ENCODE peak calls at places on chromosomes 11 and 22, in nine cellular contexts. N is GM04504; J is retinal pigment epithelial cell; G is AG08395; Z is effector memory CD8-positive, alpha-beta T cell; E is RCC 7860; Q is GM10248; I is AG09319; X is psoas muscle. K is an unnamed sample.

GRCh38 chr22:25375683-25376082 is 156.2 kb downstream of the CRYBB2 start:
- DNase-seq in N (no peak), J (no peak), G (no peak), Z (no peak), E (no peak), Q (no peak), I (no peak), X (no peak), K (no peak)

GRCh38 chr11:43830928-43831440 is 49.6 kb upstream of the ALKBH3 start:
- DNase-seq in N (peak), J (peak), G (peak), Z (no peak), E (peak), Q (no peak), I (peak), X (peak), K (no peak)

GRCh38 chr11:71474771-71475483 is 21.9 kb downstream of the NADSYN1 start:
- DNase-seq in N (no peak), J (no peak), G (no peak), Z (no peak), E (no peak), Q (no peak), I (no peak), X (no peak), K (no peak)

GRCh38 chr11:111086058-111086457 is 159.5 kb upstream of the POU2AF2 start:
- DNase-seq in N (no peak), J (no peak), G (no peak), Z (no peak), E (no peak), Q (no peak), I (no peak), X (no peak), K (no peak)

GRCh38 chr11:120153221-120153620 is 15.3 kb upstream of the TRIM29 start:
- DNase-seq in N (no peak), J (no peak), G (no peak), Z (no peak), E (peak), Q (no peak), I (no peak), X (no peak), K (no peak)

GRCh38 chr11:70129051-70129592 is 51.0 kb downstream of the ANO1 start:
- DNase-seq in N (no peak), J (no peak), G (no peak), Z (no peak), E (no peak), Q (no peak), I (no peak), X (no peak), K (no peak)

GRCh38 chr22:48624401-48624800 is 1203.3 kb downstream of the BRD1 start:
- DNase-seq in N (no peak), J (no peak), G (no peak), Z (no peak), E (no peak), Q (no peak), I (no peak), X (no peak), K (no peak)

GRCh38 chr22:35525687-35526332 is 14.8 kb upstream of the RASD2 start:
- DNase-seq in N (no peak), J (no peak), G (no peak), Z (no peak), E (no peak), Q (no peak), I (no peak), X (no peak), K (no peak)

GRCh38 chr11:22203281-22203680 is 10.4 kb downstream of the ANO5 start:
- DNase-seq in N (no peak), J (no peak), G (no peak), Z (no peak), E (no peak), Q (no peak), I (no peak), X (no peak), K (no peak)

GRCh38 chr11:35566161-35566560 is 40.7 kb upstream of the PAMR1 start:
- DNase-seq in N (no peak), J (no peak), G (no peak), Z (no peak), E (no peak), Q (no peak), I (no peak), X (no peak), K (no peak)

GRCh38 chr22:47119181-47119580 is 356.7 kb downstream of the TBC1D22A start:
- DNase-seq in N (no peak), J (no peak), G (peak), Z (no peak), E (no peak), Q (no peak), I (no peak), X (no peak), K (no peak)

GRCh38 chr11:8036986-8037385 is 44.0 kb upstream of the TUB start:
- DNase-seq in N (no peak), J (no peak), G (no peak), Z (no peak), E (no peak), Q (no peak), I (no peak), X (no peak), K (no peak)

GRCh38 chr11:94417386-94417987 is 16.3 kb upstream of the GPR83 start:
- DNase-seq in N (no peak), J (no peak), G (peak), Z (no peak), E (no peak), Q (no peak), I (peak), X (no peak), K (no peak)

GRCh38 chr11:46006418-46007070 is 84.1 kb downstream of the LARGE2 start:
- DNase-seq in N (no peak), J (no peak), G (peak), Z (peak), E (peak), Q (peak), I (peak), X (no peak), K (peak)

GRCh38 chr22:17268501-17269223 is 49.4 kb upstream of the ADA2 start:
- DNase-seq in N (no peak), J (no peak), G (no peak), Z (no peak), E (no peak), Q (no peak), I (no peak), X (no peak), K (no peak)

GRCh38 chr11:1844221-1845094 is 5.7 kb downstream of the TNNI2 start:
- DNase-seq in N (no peak), J (no peak), G (no peak), Z (no peak), E (no peak), Q (no peak), I (no peak), X (peak), K (no peak)

GRCh38 chr11:3123316-3123715 is 41.8 kb downstream of the OSBPL5 start:
- DNase-seq in N (no peak), J (no peak), G (peak), Z (no peak), E (no peak), Q (no peak), I (no peak), X (peak), K (no peak)

GRCh38 chr22:22085702-22086500 is 103.3 kb upstream of the TOP3B start:
- DNase-seq in N (no peak), J (no peak), G (peak), Z (no peak), E (peak), Q (no peak), I (no peak), X (no peak), K (no peak)

GRCh38 chr22:30697975-30698374 is 3.3 kb downstream of the OSBP2 start:
- DNase-seq in N (no peak), J (no peak), G (no peak), Z (no peak), E (no peak), Q (no peak), I (no peak), X (no peak), K (no peak)

GRCh38 chr22:32183625-32184024 is 21.2 kb downstream of the RFPL2 start:
- DNase-seq in N (no peak), J (no peak), G (no peak), Z (no peak), E (no peak), Q (no peak), I (no peak), X (no peak), K (no peak)

GRCh38 chr22:50141891-50142363 is 28.6 kb upstream of the PANX2 start:
- DNase-seq in N (no peak), J (no peak), G (no peak), Z (no peak), E (no peak), Q (no peak), I (no peak), X (no peak), K (no peak)

GRCh38 chr11:93131709-93132108 is 66.1 kb downstream of the SLC36A4 start:
- DNase-seq in N (no peak), J (no peak), G (no peak), Z (no peak), E (no peak), Q (no peak), I (no peak), X (no peak), K (no peak)

GRCh38 chr11:68889948-68890446 is 13.6 kb downstream of the MRPL21 start:
- DNase-seq in N (peak), J (no peak), G (peak), Z (no peak), E (no peak), Q (no peak), I (peak), X (peak), K (no peak)

GRCh38 chr11:113137735-113138529 is 176.5 kb upstream of the TTC12 start:
- DNase-seq in N (no peak), J (no peak), G (no peak), Z (no peak), E (no peak), Q (no peak), I (no peak), X (no peak), K (no peak)

GRCh38 chr22:29726512-29727247 is 6.9 kb downstream of the CABP7 start:
- DNase-seq in N (no peak), J (peak), G (no peak), Z (no peak), E (no peak), Q (no peak), I (no peak), X (no peak), K (no peak)

GRCh38 chr22:21775061-21775460 is 39.5 kb upstream of the YPEL1 start:
- DNase-seq in N (no peak), J (no peak), G (no peak), Z (no peak), E (no peak), Q (no peak), I (no peak), X (no peak), K (no peak)

K was measured in GM12864.